ENCODE peak calls at places on chromosomes 11 and 22, in eight cellular contexts. A is body of pancreas, H is GM23338, N is fibroblast of the aortic adventitia, F is coronary artery, E is cardiac muscle cell, U is stomach, Z is DND-41. V is an unnamed sample.

GRCh38 chr11:58525037-58525614 is 17.2 kb upstream of the OR5B21 start:
- DNase-seq in A (no peak), F (no peak), E (peak; percentile 31), Z (peak; percentile 71), H (no peak), U (no peak), N (no peak), V (peak; percentile 53)

GRCh38 chr11:112281776-112282175 is 21.1 kb upstream of the PLET1 start:
- DNase-seq in N (no peak), Z (no peak), A (no peak), E (no peak), H (no peak), F (no peak), U (no peak), V (no peak)

GRCh38 chr22:41589260-41589600 is 410 bp downstream of the PMM1 start:
- DNase-seq in F (peak; percentile 83), Z (peak; percentile 46), H (peak; percentile 60), N (no peak), E (peak; percentile 32), U (peak; percentile 31), A (peak; percentile 41), V (no peak)

GRCh38 chr11:75456596-75456995 is 23.6 kb upstream of the KLHL35 start:
- DNase-seq in F (no peak), U (no peak), A (no peak), Z (no peak), H (no peak), E (no peak), N (no peak), V (no peak)

GRCh38 chr22:33477131-33478111 is 419.2 kb upstream of the SYN3 start:
- DNase-seq in U (no peak), Z (no peak), E (no peak), F (no peak), N (no peak), A (no peak), H (no peak), V (no peak)

GRCh38 chr11:62201376-62201775 is 7.1 kb upstream of the SCGB2A1 start:
- DNase-seq in E (no peak), F (no peak), Z (no peak), N (no peak), A (peak; percentile 10), H (no peak), U (no peak), V (no peak)

GRCh38 chr11:69337211-69337721 is 43.3 kb downstream of the MYEOV start:
- DNase-seq in F (peak; percentile 24), H (no peak), E (no peak), U (peak; percentile 63), Z (no peak), N (peak; percentile 34), A (peak; percentile 88), V (no peak)

GRCh38 chr22:43956805-43957463 is 1.7 kb downstream of the SAMM50 start:
- DNase-seq in Z (no peak), U (no peak), A (no peak), H (peak; percentile 25), F (no peak), E (peak; percentile 49), N (peak; percentile 40), V (no peak)

GRCh38 chr11:112961751-112962747 is 829 bp downstream of the NCAM1 start:
- DNase-seq in H (peak; percentile 49), A (peak; percentile 11), U (no peak), E (peak; percentile 8), N (no peak), Z (no peak), F (no peak), V (no peak)

GRCh38 chr11:125428486-125429173 is 67.4 kb downstream of the FEZ1 start:
- DNase-seq in F (no peak), E (no peak), A (no peak), U (no peak), N (no peak), H (peak; percentile 50), Z (no peak), V (no peak)
- TF ChIP-seq CTCF in F (no peak), E (no peak), A (no peak), U (no peak), N (no peak), H (peak; percentile 56), Z (peak; percentile 26), V (no peak)

DNA sequence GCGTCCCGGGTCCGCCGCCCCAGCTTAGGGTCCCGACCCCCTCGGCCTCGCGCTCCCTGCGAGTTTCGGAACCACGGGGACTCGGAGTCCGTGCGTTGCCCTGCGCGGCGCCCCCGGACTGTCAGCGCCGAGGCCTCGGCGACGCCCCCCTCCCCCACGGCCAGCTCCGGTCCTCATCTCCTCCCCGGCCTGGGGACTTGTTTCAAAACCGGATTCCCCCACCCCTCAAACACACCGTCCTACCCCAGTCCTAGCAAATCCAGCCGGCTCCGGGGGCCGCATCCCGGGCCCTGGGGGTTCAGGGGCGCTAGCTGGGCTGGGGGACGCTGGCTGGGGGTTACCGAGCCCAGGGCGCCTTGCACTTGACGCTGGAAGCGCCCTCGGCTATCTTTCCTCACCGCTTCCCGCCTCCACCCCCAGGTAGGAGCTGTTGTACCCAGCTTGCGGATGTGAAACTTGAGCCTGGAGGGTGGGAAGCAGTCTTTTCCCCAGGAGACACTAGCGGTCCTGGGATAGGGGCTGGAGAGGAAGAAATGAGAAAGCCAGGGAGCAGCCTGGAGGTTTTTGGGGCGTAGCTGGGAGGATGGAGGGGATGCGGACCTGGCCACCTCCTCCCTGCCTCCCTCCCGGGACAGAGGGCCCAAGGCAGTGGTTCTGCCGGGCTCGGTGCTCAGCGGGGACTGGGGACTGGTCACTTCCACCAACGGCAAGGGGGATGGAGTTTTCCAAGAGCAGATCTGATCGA is 560 bp downstream of the FBLN1 start:
- DNase-seq in N (no peak), U (no peak), H (peak; percentile 68), F (no peak), E (no peak), Z (no peak), A (no peak), V (no peak)
- H3K4me3 ChIP-seq in N (peak overlapping the region; percentile 98), U (peak overlapping the region; percentile 58), H (peak overlapping the region; percentile 86), F (peak overlapping the region; percentile 78), E (peak overlapping the region; percentile 55), Z (no peak overlapping the region), A (no peak overlapping the region), V (no peak overlapping the region)

GRCh38 chr22:21672107-21672629 is 6.4 kb downstream of the PPIL2 start:
- DNase-seq in Z (no peak), N (no peak), F (no peak), H (no peak), A (no peak), E (no peak), U (no peak), V (no peak)
- TF ChIP-seq CTCF in Z (no peak), N (no peak), F (no peak), H (peak; percentile 8), A (no peak), E (no peak), U (no peak), V (no peak)

DNA sequence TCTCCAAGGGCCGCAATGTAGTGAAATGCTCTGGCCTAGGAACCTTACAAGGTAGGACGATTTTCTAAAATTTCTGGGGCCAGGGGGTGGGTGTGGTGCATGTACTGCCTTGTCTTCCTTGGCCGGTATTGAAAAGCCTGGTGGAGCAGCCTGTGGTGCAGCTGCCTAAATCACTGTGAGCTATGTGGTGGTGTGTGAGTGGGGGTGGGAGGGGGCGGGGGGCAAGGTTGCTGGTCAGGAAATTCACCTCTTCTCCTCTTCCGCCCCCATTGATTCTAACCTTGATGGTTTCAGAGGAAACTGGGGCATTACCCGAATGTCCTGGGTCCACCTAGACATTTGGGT is 137.2 kb downstream of the DBX1 start:
- DNase-seq in A (no peak), H (no peak), F (no peak), E (no peak), N (no peak), U (no peak), Z (no peak), V (no peak)
- H3K4me3 ChIP-seq in A (no peak overlapping the region), H (peak overlapping the region; percentile 56), F (peak overlapping the region; percentile 4), E (peak overlapping the region; percentile 52), N (peak overlapping the region; percentile 53), U (no peak overlapping the region), Z (no peak overlapping the region), V (no peak overlapping the region)

V was measured in CD8-positive, alpha-beta T cell.